ENCODE peak calls at places on chromosome 11, in five cellular contexts. A, V, W, N and C are unnamed samples.

GRCh38 chr11:82719316-82719715 is 14.3 kb downstream of the FAM181B start:
- DNase-seq in V (no peak), A (no peak), W (no peak), N (no peak), C (no peak)

GRCh38 chr11:33984682-33985389 is 66.7 kb upstream of the CAPRIN1 start:
- DNase-seq in W (no peak), A (no peak), N (no peak), V (no peak), C (no peak)

GRCh38 chr11:92224394-92225205 is at the start of gene FAT3:
- DNase-seq in W (peak), V (no peak), N (peak), A (peak), C (no peak)

GRCh38 chr11:3121416-3121815 is 43.7 kb downstream of the OSBPL5 start:
- DNase-seq in V (no peak), A (no peak), W (no peak), N (no peak), C (no peak)

GRCh38 chr11:69642549-69642912 is 1.6 kb downstream of the CCND1 start:
- DNase-seq in A (no peak), W (no peak), N (no peak), V (peak), C (peak)

GRCh38 chr11:17972987-17973386 is 39.9 kb downstream of the SERGEF start:
- DNase-seq in N (peak), W (peak), A (peak), V (no peak), C (peak)

GRCh38 chr11:28463826-28464225 is 355.6 kb downstream of the METTL15 start:
- DNase-seq in V (no peak), W (no peak), A (peak), N (peak), C (no peak)

GRCh38 chr11:74493816-74494630 is 499 bp upstream of the LIPT2 start:
- DNase-seq in W (no peak), V (no peak), N (no peak), A (peak), C (no peak)

GRCh38 chr11:100625041-100625440 is 62.0 kb upstream of the ARHGAP42 start:
- DNase-seq in A (peak), N (peak), V (no peak), W (no peak), C (no peak)

GRCh38 chr11:117825538-117826359 is 1.2 kb upstream of the FXYD2 start:
- DNase-seq in V (no peak), A (no peak), N (no peak), W (no peak), C (no peak)

GRCh38 chr11:110286298-110287040 is 9.9 kb downstream of the RDX start:
- DNase-seq in A (no peak), V (no peak), W (no peak), N (peak), C (no peak)

GRCh38 chr11:69934861-69935494 is 115.8 kb upstream of the FGF3 start:
- DNase-seq in W (no peak), A (peak), N (peak), V (no peak), C (peak)

GRCh38 chr11:61281581-61282250 is 13.4 kb downstream of the VWCE start:
- DNase-seq in N (peak), W (peak), A (no peak), V (no peak), C (peak)

GRCh38 chr11:88152381-88152780 is 22.9 kb downstream of the RAB38 start:
- DNase-seq in W (no peak), V (no peak), N (no peak), A (no peak), C (no peak)

GRCh38 chr11:59195596-59195995 is 17.1 kb downstream of the MPEG1 start:
- DNase-seq in W (no peak), V (no peak), N (no peak), A (no peak), C (no peak)

GRCh38 chr11:128718064-128718463 is 24.2 kb downstream of the FLI1 start:
- DNase-seq in N (no peak), W (no peak), A (no peak), V (no peak), C (no peak)

GRCh38 chr11:44979536-44980399 is 29.1 kb upstream of the TP53I11 start:
- DNase-seq in V (no peak), N (no peak), A (no peak), W (no peak), C (no peak)

DNA sequence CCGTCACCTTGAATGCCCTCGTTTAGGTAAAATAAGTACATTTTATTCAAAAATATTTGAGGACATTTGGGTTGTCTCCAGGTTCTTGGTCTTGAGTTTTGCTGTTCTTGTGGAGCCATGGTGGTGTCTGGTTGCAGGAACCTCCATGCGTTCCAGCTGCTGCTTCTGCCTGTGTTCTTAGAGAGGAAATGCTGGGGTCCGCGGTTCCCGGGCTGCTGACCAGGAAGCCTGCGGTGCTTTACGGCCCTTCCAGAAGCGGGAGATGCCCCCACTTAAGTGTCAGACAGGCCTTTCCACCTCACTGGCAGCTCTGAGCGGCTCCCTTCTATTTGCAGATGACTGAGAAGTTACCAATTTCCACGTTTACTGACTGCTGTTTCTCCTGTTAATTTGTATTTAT is 66.8 kb downstream of the LRP5 start:
- DNase-seq in N (no peak), W (no peak), A (no peak), V (no peak), C (no peak)
- H3K27ac ChIP-seq in N (no peak), W (no peak), A (no peak), V (no peak), C (peak)

DNA sequence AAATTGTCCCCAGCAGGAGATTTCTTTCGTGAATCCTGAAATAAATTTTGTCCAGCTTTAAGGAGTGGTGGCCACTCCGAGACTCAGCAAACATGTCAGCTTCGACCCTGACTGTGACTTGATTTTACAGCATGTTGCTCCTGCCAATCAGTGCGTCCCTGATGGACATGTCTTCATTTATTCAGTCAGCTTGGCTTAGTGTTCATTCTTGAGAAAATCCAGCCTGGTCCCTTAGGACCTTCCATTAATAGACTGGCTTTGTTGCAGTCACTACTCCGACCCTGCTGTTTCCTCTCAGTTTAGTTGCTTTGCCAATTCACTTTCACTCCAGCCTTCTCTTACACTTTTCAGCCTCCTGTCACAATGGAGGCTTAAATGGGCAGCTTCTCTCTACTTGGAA is 30.5 kb downstream of the TMPRSS5 start:
- DNase-seq in W (no peak), A (no peak), N (no peak), V (no peak), C (no peak)
- H3K27ac ChIP-seq in W (no peak), A (peak), N (no peak), V (no peak), C (no peak)

DNA sequence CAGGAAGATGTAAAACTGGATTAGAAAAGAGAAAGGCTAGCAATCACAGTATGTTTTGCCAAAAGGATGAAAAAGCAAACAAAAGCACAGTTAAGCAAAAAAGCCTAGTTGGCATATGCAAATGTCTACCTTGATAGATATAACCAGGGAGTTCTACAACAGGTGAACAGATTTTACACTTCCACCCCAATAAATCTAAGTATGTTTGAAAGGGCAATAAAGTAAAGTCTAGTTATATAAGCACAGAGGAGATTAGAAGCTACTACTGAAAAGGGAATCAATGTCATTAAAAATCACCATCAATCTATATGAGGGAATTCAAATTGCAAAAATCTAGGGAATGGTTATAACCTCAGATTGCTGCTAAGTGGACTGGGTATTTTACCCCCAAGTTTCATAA is 49.7 kb downstream of the CELF1 start:
- DNase-seq in V (no peak), N (no peak), A (no peak), W (no peak), C (no peak)
- H3K27ac ChIP-seq in V (no peak), N (no peak), A (no peak), W (no peak), C (no peak)

DNA sequence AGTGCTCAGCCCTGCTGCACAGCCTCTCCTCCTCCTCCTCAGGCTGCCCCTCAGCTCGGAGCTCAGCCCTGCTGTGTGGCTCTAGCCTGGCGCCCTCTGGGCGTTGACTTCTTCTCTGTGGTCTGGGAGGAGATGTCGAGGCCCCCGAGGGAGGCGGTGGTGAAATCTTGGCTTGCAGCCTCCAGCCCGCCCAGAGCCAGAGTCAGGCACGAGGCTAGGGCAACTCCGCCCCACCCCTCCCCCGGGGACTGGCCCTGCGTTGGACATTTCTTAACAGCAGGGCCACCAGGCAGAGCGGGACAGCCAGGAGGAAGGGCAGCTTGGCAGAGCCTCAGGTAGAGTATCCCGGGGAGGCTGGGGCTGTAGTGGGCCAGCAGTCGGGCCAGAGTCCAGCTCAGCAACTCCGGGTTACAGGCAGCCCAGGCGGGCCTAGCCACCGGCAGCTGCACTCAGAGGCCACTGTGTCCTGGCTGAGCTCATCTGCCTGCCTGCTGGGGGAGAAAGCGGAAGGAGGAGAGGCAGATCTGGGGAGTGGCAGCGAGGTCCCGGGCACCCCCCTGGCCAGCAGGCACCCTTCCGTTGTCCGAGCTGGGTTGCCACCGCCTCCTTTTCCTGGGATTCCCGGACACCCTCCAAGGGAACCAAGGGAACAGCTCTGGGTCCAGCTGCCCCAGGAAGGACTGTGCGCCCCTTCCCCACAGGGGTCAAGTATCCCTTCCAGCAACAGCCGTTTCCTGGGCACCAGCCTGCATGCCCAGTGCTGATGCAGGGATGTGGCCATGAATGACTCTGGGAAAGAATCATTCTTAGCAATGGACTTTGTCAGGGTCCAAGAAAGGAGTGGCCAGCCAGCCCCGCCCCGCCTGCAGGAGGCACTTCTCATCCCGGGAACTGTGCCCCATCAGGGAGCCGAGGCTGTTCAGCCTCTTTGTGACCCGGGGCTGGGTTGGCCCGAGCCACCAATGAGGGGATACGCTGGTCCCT is at the start of gene ALDH3B1:
- DNase-seq in V (peak), A (peak), W (peak), N (peak), C (peak)
- H3K27ac ChIP-seq in V (peak), A (peak), W (peak), N (peak), C (peak)

GRCh38 chr11:65445604-65446445 is 23.2 kb downstream of the NEAT1 start:
- DNase-seq in V (no peak), A (peak), N (peak), W (peak), C (no peak)

GRCh38 chr11:65446446-65447277 is 24.1 kb downstream of the NEAT1 start:
- DNase-seq in V (no peak), N (peak), W (peak), A (peak), C (peak)

GRCh38 chr11:65445101-65445603 is 22.6 kb downstream of the NEAT1 start:
- DNase-seq in A (peak), V (no peak), N (peak), W (peak), C (no peak)

GRCh38 chr11:65442952-65443351 is 20.4 kb downstream of the NEAT1 start:
- DNase-seq in W (peak), A (peak), V (no peak), N (peak), C (no peak)

DNA sequence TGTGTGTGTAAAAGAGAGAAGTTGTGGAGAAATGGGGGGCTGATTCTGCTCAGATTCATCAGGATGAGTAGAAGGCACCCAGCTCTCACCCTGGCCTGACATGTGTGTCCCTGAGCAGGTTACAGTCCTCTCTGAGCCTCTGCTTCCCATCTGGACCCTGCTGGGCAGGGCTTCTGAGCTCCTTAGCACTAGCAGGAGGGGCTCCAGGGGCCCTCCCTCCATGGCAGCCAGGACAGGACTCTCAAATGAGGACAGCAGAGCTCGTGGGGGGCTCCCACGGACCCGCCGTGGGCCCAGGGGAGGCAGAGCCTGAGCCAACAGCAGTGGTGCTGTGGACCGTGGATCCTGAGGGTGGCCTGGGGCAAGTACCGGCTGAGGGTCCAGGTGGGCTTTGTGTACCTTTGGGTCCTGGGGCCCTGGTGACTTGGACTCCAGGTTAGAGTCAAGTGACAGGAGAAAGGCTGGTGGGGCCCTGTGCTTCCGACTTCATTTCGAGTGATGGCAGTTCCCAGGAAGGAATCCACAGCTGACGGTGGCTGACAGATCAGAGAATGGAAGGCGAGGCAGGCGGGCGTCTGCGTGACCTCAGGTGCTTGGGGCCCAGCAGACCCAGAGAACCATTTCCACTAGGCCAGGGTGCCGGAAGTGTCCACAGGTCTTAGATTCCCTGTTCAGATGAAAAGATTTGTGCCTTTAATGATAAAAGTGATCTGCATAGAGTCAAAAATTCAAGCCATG is 21.9 kb downstream of the NEAT1 start:
- DNase-seq in V (no peak), A (peak), W (peak), N (no peak), C (no peak)
- H3K27ac ChIP-seq in V (peak), A (no peak), W (peak), N (peak), C (peak)

DNA sequence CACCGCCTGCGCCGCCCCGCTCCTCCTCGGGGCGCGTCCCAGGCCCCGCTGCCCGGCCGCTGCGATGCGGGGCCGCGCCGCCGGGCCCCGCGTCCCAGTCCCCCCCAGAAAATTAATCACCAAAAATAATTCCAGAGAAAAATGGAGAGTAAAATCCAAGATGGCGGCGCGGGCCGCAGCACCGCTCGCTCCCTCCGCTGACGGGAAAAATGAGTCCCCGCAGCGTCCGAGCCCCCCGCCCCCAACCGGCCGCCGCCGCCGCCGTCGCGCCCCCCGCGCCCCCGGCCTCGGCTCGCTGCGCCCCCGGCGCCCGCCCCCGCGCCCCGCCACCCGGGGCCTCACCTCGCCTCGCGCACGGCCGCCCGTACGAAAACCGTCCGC is at the start of gene KMT5B:
- DNase-seq in W (peak), N (no peak), V (no peak), A (peak), C (peak)
- H3K27ac ChIP-seq in W (peak), N (peak), V (peak), A (peak), C (peak)

DNA sequence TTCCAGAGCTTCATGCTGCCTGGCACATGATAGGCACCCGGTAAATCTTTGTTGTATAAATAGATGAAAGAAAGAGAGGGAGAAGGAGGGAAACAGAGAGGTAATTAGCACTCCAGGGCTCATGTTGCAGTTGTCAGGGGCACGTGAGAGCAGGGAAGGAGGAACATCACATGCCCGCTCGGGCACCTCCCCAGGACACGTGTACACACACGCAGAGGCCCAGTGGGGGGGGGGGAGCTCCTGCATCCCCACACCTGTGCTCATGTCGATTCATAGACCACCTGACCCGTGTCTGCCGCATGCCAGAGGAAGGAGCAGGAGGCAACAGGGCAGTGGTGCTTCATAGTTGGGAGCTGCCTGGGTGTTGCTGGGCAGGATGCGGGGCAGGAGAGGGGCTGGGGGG is 37.1 kb upstream of the NNMT start:
- DNase-seq in A (no peak), V (no peak), W (peak), N (no peak), C (peak)
- H3K27ac ChIP-seq in A (no peak), V (no peak), W (peak), N (no peak), C (peak)

GRCh38 chr11:121368504-121368903 is 75.9 kb downstream of the SC5D start:
- DNase-seq in W (no peak), N (no peak), A (no peak), V (no peak), C (no peak)

GRCh38 chr11:121365304-121365703 is 72.7 kb downstream of the SC5D start:
- DNase-seq in W (no peak), N (no peak), A (no peak), V (no peak), C (no peak)

GRCh38 chr11:121367434-121367833 is 74.9 kb downstream of the SC5D start:
- DNase-seq in N (no peak), A (peak), V (peak), W (no peak), C (no peak)

GRCh38 chr11:121366038-121366437 is 73.5 kb downstream of the SC5D start:
- DNase-seq in N (no peak), V (no peak), A (no peak), W (no peak), C (no peak)

GRCh38 chr11:121366970-121367369 is 74.4 kb downstream of the SC5D start:
- DNase-seq in N (no peak), W (peak), A (no peak), V (no peak), C (no peak)
- H3K27ac ChIP-seq in N (no peak), W (peak), A (no peak), V (no peak), C (no peak)

GRCh38 chr11:64694026-64694755 is 28.8 kb downstream of the NRXN2 start:
- DNase-seq in A (no peak), V (no peak), W (no peak), N (no peak), C (no peak)
- H3K27ac ChIP-seq in A (no peak), V (no peak), W (no peak), N (no peak), C (no peak)

DNA sequence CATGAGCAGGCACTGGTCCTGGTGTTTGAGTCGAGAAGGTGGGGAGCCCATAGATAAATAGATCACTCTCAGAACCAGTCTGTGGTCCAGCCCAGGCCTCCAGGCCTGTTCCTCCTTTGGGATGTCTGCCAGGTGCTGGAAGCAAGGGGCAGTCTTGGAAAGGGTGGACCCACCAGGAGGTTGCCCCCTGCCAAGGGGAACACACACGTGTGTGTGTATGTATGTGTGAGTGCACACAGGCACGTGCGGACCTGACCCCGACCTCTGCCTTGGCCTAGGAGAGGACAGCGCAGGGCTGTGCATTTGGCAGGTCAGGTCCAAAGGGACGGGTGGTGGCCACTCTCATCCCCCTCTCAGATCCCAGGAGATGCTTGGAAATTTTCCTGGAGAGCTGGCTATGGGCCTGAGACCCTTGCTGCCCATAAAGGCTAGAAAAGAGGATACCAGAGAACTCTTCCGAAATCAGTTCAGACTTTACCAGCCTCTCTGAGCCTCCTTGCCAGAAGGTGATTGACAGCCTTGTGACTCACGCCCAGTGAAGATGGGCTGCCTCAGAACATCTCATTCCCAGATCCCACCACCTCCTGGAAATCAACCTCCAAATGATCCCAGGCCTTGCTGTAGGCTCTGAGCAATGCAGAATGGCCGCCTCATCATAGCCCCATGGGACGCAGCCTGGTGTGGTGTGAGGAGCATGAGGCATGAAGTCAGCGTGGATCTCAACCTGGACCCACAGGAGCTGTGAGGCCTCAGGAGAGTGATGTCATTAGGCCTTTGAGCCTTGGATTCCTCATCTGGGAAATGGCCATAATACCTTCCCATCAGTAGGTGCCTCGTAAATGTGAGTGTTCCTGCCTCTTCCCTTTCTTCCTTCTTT is 24.0 kb upstream of the CREB3L1 start:
- DNase-seq in N (no peak), V (no peak), W (no peak), A (peak), C (no peak)
- H3K27ac ChIP-seq in N (no peak), V (no peak), W (no peak), A (no peak), C (no peak)